ENCODE peak calls at places on chromosomes 12 and 14, in six cellular contexts. I, T, D, W, V and J are unnamed samples.

GRCh38 chr12:24507827-24508226 is 441.1 kb downstream of the BCAT1 start:
- DNase-seq in I (no peak), W (no peak), D (no peak), T (no peak), V (no peak), J (no peak)

GRCh38 chr14:99384446-99385417 is 95.9 kb downstream of the SETD3 start:
- DNase-seq in W (no peak), T (no peak), D (no peak), I (no peak), V (no peak), J (no peak)

GRCh38 chr12:109741970-109742372 is 28.3 kb downstream of the FAM222A start:
- DNase-seq in V (no peak), W (no peak), D (peak; percentile 25), T (no peak), I (no peak), J (no peak)

GRCh38 chr14:60189923-60190840 is 25.0 kb upstream of the DHRS7 start:
- DNase-seq in D (no peak), W (no peak), T (no peak), I (peak; percentile 4), V (no peak), J (no peak)

GRCh38 chr12:101570022-101570421 is 24.7 kb upstream of the MYBPC1 start:
- DNase-seq in T (peak; percentile 86), W (no peak), D (no peak), V (peak; percentile 35), I (peak; percentile 58), J (peak; percentile 5)

GRCh38 chr12:53501615-53502181 is 615 bp downstream of the TARBP2 start:
- DNase-seq in W (no peak), D (no peak), T (no peak), I (no peak), V (no peak), J (no peak)

GRCh38 chr12:109111775-109112491 is 4.5 kb upstream of the ACACB start:
- DNase-seq in I (peak; percentile 74), D (peak; percentile 78), W (peak; percentile 60), V (peak; percentile 73), T (peak; percentile 76), J (no peak)

GRCh38 chr14:100904307-100905019 is 941 bp upstream of the RTL1 start:
- DNase-seq in D (no peak), I (no peak), W (no peak), V (no peak), T (no peak), J (no peak)

GRCh38 chr12:14510574-14510973 is 57.1 kb downstream of the PLBD1 start:
- DNase-seq in D (no peak), W (no peak), V (no peak), I (no peak), T (no peak), J (no peak)

GRCh38 chr12:132263451-132264065 is 65.8 kb downstream of the GALNT9 start:
- DNase-seq in I (no peak), V (no peak), D (no peak), T (no peak), W (no peak), J (no peak)

GRCh38 chr14:23555533-23555881 is 564 bp upstream of the THTPA start:
- DNase-seq in V (no peak), W (no peak), D (no peak), I (no peak), T (no peak), J (no peak)
- H3K4me3 ChIP-seq in V (peak overlapping the region; percentile 76), W (peak overlapping the region; percentile 74), D (peak overlapping the region; percentile 81), I (peak overlapping the region; percentile 95), T (peak overlapping the region; percentile 94), J (peak overlapping the region; percentile 84)

GRCh38 chr12:22627351-22627750 is 2.4 kb downstream of the ETNK1 start:
- DNase-seq in D (no peak), T (no peak), I (peak; percentile 11), W (no peak), V (peak; percentile 5), J (no peak)
- H3K4me3 ChIP-seq in D (peak overlapping the region; percentile 66), T (peak overlapping the region; percentile 90), I (peak overlapping the region; percentile 100), W (no peak overlapping the region), V (peak overlapping the region; percentile 18), J (no peak overlapping the region)

GRCh38 chr12:51911307-51911706 is 4.0 kb downstream of the ACVRL1 start:
- DNase-seq in I (no peak), T (no peak), V (no peak), D (no peak), W (no peak), J (no peak)

GRCh38 chr12:51910691-51911090 is 3.4 kb downstream of the ACVRL1 start:
- DNase-seq in D (no peak), T (no peak), I (no peak), W (no peak), V (no peak), J (no peak)

GRCh38 chr12:51913071-51914033 is 6.0 kb downstream of the ACVRL1 start:
- DNase-seq in W (no peak), D (no peak), T (no peak), V (no peak), I (no peak), J (no peak)

GRCh38 chr12:51910168-51910567 is 2.9 kb downstream of the ACVRL1 start:
- DNase-seq in D (no peak), I (peak; percentile 60), T (peak; percentile 47), W (no peak), V (no peak), J (no peak)

GRCh38 chr12:51911788-51912711 is 4.7 kb downstream of the ACVRL1 start:
- DNase-seq in W (no peak), V (no peak), D (no peak), I (peak; percentile 35), T (no peak), J (no peak)
- H3K4me3 ChIP-seq in W (no peak overlapping the region), V (no peak overlapping the region), D (no peak overlapping the region), I (no peak overlapping the region), T (no peak overlapping the region), J (no peak overlapping the region)

DNA sequence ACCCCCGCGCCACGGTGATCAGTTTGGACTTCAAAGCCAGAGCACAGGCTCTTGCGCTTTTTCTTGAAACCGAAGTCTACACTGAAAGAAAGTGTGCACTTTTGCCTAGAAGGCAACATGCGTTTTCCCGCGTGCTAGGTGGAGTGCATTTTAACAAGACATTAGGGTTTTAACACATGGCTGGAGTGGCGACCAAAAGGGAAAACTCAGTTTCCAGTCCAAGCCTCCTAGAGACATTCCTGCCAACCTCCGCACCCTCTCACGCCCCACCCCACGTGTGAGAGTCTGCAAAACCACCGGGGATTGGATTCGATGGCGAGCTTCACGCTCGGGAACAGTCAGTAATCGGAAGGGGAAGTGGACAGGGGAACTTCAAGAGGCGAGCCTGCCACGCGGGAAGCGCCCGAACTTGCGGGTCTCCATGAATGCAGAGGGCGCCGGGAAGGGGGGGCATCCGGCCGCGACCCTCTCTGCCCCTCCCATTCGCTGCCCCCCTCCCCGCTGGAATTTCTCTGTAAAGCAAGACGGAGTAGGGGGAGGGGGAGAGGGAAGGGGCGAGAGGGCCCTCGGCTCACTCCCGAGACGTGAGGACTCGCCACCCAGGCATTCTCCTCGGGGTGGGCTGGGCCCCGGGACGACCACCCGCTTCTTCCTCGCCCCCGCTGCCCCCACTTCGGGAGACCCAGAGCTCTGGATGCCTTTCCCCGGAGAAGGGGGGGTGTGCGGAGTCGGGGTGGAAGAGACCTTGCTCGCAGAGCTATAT is 2.7 kb upstream of the CCND2 start:
- DNase-seq in V (no peak), T (no peak), D (no peak), W (peak; percentile 35), I (no peak), J (no peak)
- H3K4me3 ChIP-seq in V (peak overlapping the region; percentile 10), T (peak overlapping the region; percentile 55), D (peak overlapping the region; percentile 64), W (peak overlapping the region; percentile 10), I (no peak overlapping the region), J (peak overlapping the region; percentile 56)

DNA sequence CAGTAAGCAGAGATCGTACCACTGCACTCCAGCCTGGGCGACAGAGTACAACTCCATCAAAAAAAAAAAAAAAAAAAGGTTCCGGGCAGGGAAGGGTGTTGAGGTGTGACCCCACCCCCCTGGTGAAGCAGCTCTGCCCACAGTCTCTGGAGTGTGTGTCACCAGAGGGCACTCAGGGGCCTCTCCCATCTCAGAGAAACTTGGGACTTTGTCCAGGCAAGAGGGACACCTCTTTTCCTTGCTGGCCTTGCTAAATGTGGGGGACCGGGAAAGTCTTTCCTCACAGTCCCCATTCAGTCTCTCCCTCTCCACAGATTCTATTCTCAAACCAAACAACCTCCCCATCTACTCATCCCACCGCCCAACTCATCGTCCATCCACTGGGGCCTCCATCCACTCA is 43.6 kb downstream of the RFLNA start:
- DNase-seq in V (no peak), W (no peak), D (no peak), T (no peak), I (no peak), J (no peak)
- H3K4me3 ChIP-seq in V (no peak overlapping the region), W (no peak overlapping the region), D (no peak overlapping the region), T (no peak overlapping the region), I (no peak overlapping the region), J (no peak overlapping the region)